ENCODE peak calls at places on chromosomes 12 and 14, in four cellular contexts. One of them, this sample, is unnamed.

GRCh38 chr14:35197015-35197414 is 74.7 kb downstream of the PRORP start:
- DNase-seq in AG09309: no peak
- DNase-seq in RWPE2: no peak
- DNase-seq in lower leg skin: no peak
- DNase-seq in this sample: no peak

GRCh38 chr14:78141590-78141989 is 28.6 kb upstream of the NRXN3 start:
- DNase-seq in AG09309: no peak
- DNase-seq in RWPE2: no peak
- DNase-seq in lower leg skin: no peak
- DNase-seq in this sample: no peak

GRCh38 chr12:75818863-75819262 is 212.7 kb downstream of the PHLDA1 start:
- DNase-seq in AG09309: no peak
- DNase-seq in RWPE2: no peak
- DNase-seq in lower leg skin: no peak
- DNase-seq in this sample: no peak

GRCh38 chr12:48765753-48766162 is 23.1 kb downstream of the ADCY6 start:
- DNase-seq in AG09309: no peak
- DNase-seq in RWPE2: no peak
- DNase-seq in lower leg skin: no peak
- DNase-seq in this sample: no peak

GRCh38 chr12:130163461-130164215 is 1.4 kb downstream of the FZD10 start:
- DNase-seq in AG09309: no peak
- DNase-seq in RWPE2: peak; percentile 53
- DNase-seq in lower leg skin: no peak
- DNase-seq in this sample: no peak

GRCh38 chr12:12745576-12746211 is 28.5 kb downstream of the CDKN1B start:
- DNase-seq in AG09309: no peak
- DNase-seq in RWPE2: no peak
- DNase-seq in lower leg skin: no peak
- DNase-seq in this sample: no peak

GRCh38 chr12:29625359-29625953 is 128.0 kb upstream of the OVCH1 start:
- DNase-seq in AG09309: no peak
- DNase-seq in RWPE2: no peak
- DNase-seq in lower leg skin: no peak
- DNase-seq in this sample: no peak

GRCh38 chr14:20857630-20858261 is 33.4 kb upstream of the RNASE3 start:
- DNase-seq in AG09309: no peak
- DNase-seq in RWPE2: no peak
- DNase-seq in lower leg skin: peak; percentile 53
- DNase-seq in this sample: no peak

GRCh38 chr14:89190779-89191513 is 226.1 kb downstream of the FOXN3 start:
- DNase-seq in AG09309: no peak
- DNase-seq in RWPE2: no peak
- DNase-seq in lower leg skin: no peak
- DNase-seq in this sample: no peak

GRCh38 chr12:48980389-48980952 is 2.3 kb downstream of the WNT1 start:
- DNase-seq in AG09309: no peak
- DNase-seq in RWPE2: peak; percentile 62
- DNase-seq in lower leg skin: no peak
- DNase-seq in this sample: no peak

GRCh38 chr14:54659365-54659764 is 92.4 kb downstream of the SAMD4A start:
- DNase-seq in AG09309: no peak
- DNase-seq in RWPE2: no peak
- DNase-seq in lower leg skin: no peak
- DNase-seq in this sample: no peak

GRCh38 chr12:45268672-45269406 is 52.9 kb downstream of the ANO6 start:
- DNase-seq in AG09309: peak; percentile 48
- DNase-seq in RWPE2: peak; percentile 93
- DNase-seq in lower leg skin: peak; percentile 57
- DNase-seq in this sample: peak; percentile 61

GRCh38 chr12:96046543-96047137 is 11.3 kb upstream of the LTA4H start:
- DNase-seq in AG09309: no peak
- DNase-seq in RWPE2: no peak
- DNase-seq in lower leg skin: no peak
- DNase-seq in this sample: no peak

GRCh38 chr12:49059385-49060232 is 985 bp downstream of the KMT2D start:
- DNase-seq in AG09309: no peak
- DNase-seq in RWPE2: no peak
- DNase-seq in lower leg skin: no peak
- DNase-seq in this sample: no peak

GRCh38 chr14:72677664-72678063 is 216.2 kb downstream of the DPF3 start:
- DNase-seq in AG09309: no peak
- DNase-seq in RWPE2: no peak
- DNase-seq in lower leg skin: no peak
- DNase-seq in this sample: no peak

GRCh38 chr12:71938728-71939385 is at the start of gene TPH2:
- DNase-seq in AG09309: no peak
- DNase-seq in RWPE2: no peak
- DNase-seq in lower leg skin: no peak
- DNase-seq in this sample: no peak

GRCh38 chr12:112848972-112849371 is 57.4 kb downstream of the RPH3A start:
- DNase-seq in AG09309: no peak
- DNase-seq in RWPE2: no peak
- DNase-seq in lower leg skin: no peak
- DNase-seq in this sample: no peak

GRCh38 chr12:91813701-91814100 is 331.9 kb downstream of the BTG1 start:
- DNase-seq in AG09309: peak; percentile 11
- DNase-seq in RWPE2: no peak
- DNase-seq in lower leg skin: no peak
- DNase-seq in this sample: no peak

GRCh38 chr12:332581-333205 is 56.4 kb downstream of the KDM5A start:
- DNase-seq in AG09309: no peak
- DNase-seq in RWPE2: no peak
- DNase-seq in lower leg skin: no peak
- DNase-seq in this sample: no peak

GRCh38 chr14:74867673-74868072 is 8.3 kb downstream of the PROX2 start:
- DNase-seq in AG09309: no peak
- DNase-seq in RWPE2: no peak
- DNase-seq in lower leg skin: peak; percentile 41
- DNase-seq in this sample: no peak

GRCh38 chr12:114013601-114014345 is 47.6 kb upstream of the RBM19 start:
- DNase-seq in AG09309: peak; percentile 16
- DNase-seq in RWPE2: no peak
- DNase-seq in lower leg skin: no peak
- DNase-seq in this sample: peak; percentile 7

GRCh38 chr14:63547798-63548335 is 4.7 kb upstream of the PPP2R5E start:
- DNase-seq in AG09309: no peak
- DNase-seq in RWPE2: no peak
- DNase-seq in lower leg skin: no peak
- DNase-seq in this sample: no peak

GRCh38 chr14:59845245-59845644 is 25.3 kb downstream of the RTN1 start:
- DNase-seq in AG09309: no peak
- DNase-seq in RWPE2: no peak
- DNase-seq in lower leg skin: no peak
- DNase-seq in this sample: no peak

GRCh38 chr12:46260153-46260912 is 8.5 kb downstream of the SLC38A1 start:
- DNase-seq in AG09309: peak; percentile 49
- DNase-seq in RWPE2: no peak
- DNase-seq in lower leg skin: no peak
- DNase-seq in this sample: peak; percentile 59

GRCh38 chr14:36988989-36989388 is 183.4 kb downstream of the SLC25A21 start:
- DNase-seq in AG09309: no peak
- DNase-seq in RWPE2: no peak
- DNase-seq in lower leg skin: no peak
- DNase-seq in this sample: no peak

GRCh38 chr12:11712491-11712890 is 63.0 kb downstream of the ETV6 start:
- DNase-seq in AG09309: no peak
- DNase-seq in RWPE2: no peak
- DNase-seq in lower leg skin: no peak
- DNase-seq in this sample: no peak

GRCh38 chr12:24615967-24616411 is 332.9 kb downstream of the BCAT1 start:
- DNase-seq in AG09309: no peak
- DNase-seq in RWPE2: no peak
- DNase-seq in lower leg skin: no peak
- DNase-seq in this sample: peak; percentile 29

GRCh38 chr14:36067428-36068187 is 108.9 kb downstream of the PTCSC3 start:
- DNase-seq in AG09309: no peak
- DNase-seq in RWPE2: no peak
- DNase-seq in lower leg skin: no peak
- DNase-seq in this sample: no peak

GRCh38 chr12:124477109-124477915 is 90.1 kb downstream of the NCOR2 start:
- DNase-seq in AG09309: no peak
- DNase-seq in RWPE2: no peak
- DNase-seq in lower leg skin: no peak
- DNase-seq in this sample: no peak

GRCh38 chr14:92645841-92646478 is 102.5 kb downstream of the LGMN start:
- DNase-seq in AG09309: peak; percentile 94
- DNase-seq in RWPE2: no peak
- DNase-seq in lower leg skin: no peak
- DNase-seq in this sample: peak; percentile 59

GRCh38 chr14:76501156-76501555 is 125.2 kb downstream of the ESRRB start:
- DNase-seq in AG09309: no peak
- DNase-seq in RWPE2: no peak
- DNase-seq in lower leg skin: no peak
- DNase-seq in this sample: no peak

GRCh38 chr14:99781091-99781490 is 12.1 kb upstream of the EML1 start:
- DNase-seq in AG09309: no peak
- DNase-seq in RWPE2: no peak
- DNase-seq in lower leg skin: no peak
- DNase-seq in this sample: no peak

GRCh38 chr12:57046392-57046791 is 3.5 kb downstream of the MYO1A start:
- DNase-seq in AG09309: no peak
- DNase-seq in RWPE2: no peak
- DNase-seq in lower leg skin: no peak
- DNase-seq in this sample: no peak

GRCh38 chr14:98470663-98471062 is 801.3 kb downstream of the BCL11B start:
- DNase-seq in AG09309: no peak
- DNase-seq in RWPE2: no peak
- DNase-seq in lower leg skin: no peak
- DNase-seq in this sample: no peak

GRCh38 chr14:98477935-98478334 is 794.1 kb downstream of the BCL11B start:
- DNase-seq in AG09309: no peak
- DNase-seq in RWPE2: no peak
- DNase-seq in lower leg skin: no peak
- DNase-seq in this sample: no peak

GRCh38 chr14:98474900-98475299 is 797.1 kb downstream of the BCL11B start:
- DNase-seq in AG09309: no peak
- DNase-seq in RWPE2: no peak
- DNase-seq in lower leg skin: no peak
- DNase-seq in this sample: no peak
- TF ChIP-seq CTCF in AG09309: no peak
- TF ChIP-seq CTCF in RWPE2: no peak
- TF ChIP-seq CTCF in lower leg skin: no peak
- TF ChIP-seq CTCF in this sample: no peak

GRCh38 chr14:86777950-86778602 is 1214.9 kb downstream of the GALC start:
- DNase-seq in AG09309: no peak
- DNase-seq in RWPE2: no peak
- DNase-seq in lower leg skin: no peak
- DNase-seq in this sample: peak; percentile 37

GRCh38 chr14:86780461-86780860 is 1212.5 kb downstream of the GALC start:
- DNase-seq in AG09309: no peak
- DNase-seq in RWPE2: no peak
- DNase-seq in lower leg skin: no peak
- DNase-seq in this sample: no peak

GRCh38 chr14:86782092-86782580 is 1210.8 kb downstream of the GALC start:
- DNase-seq in AG09309: no peak
- DNase-seq in RWPE2: no peak
- DNase-seq in lower leg skin: no peak
- DNase-seq in this sample: no peak

GRCh38 chr14:86779416-86779815 is 1213.6 kb downstream of the GALC start:
- DNase-seq in AG09309: no peak
- DNase-seq in RWPE2: no peak
- DNase-seq in lower leg skin: no peak
- DNase-seq in this sample: no peak

DNA sequence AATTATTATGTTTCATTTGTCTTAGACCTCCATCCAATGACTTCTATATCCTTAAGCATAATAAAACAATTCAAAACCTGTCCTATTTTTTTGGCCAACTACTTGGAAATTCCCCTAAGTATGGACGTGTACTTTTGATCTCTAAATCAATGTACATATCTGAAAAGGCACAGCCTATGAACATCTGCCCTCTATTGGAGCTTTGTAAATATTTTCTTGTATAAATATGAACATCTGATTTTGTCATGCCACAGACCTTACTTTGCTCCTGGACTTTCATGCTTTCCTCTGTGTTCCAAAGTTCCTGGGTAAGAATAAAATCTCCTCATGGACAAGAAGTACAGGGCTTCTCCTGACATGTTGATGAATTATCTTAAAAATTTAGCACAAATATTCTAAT is 1211.9 kb downstream of the GALC start:
- DNase-seq in AG09309: no peak
- DNase-seq in RWPE2: no peak
- DNase-seq in lower leg skin: no peak
- DNase-seq in this sample: no peak
- TF ChIP-seq CTCF in AG09309: no peak
- TF ChIP-seq CTCF in RWPE2: peak; percentile 26
- TF ChIP-seq CTCF in lower leg skin: no peak
- TF ChIP-seq CTCF in this sample: peak; percentile 39

DNA sequence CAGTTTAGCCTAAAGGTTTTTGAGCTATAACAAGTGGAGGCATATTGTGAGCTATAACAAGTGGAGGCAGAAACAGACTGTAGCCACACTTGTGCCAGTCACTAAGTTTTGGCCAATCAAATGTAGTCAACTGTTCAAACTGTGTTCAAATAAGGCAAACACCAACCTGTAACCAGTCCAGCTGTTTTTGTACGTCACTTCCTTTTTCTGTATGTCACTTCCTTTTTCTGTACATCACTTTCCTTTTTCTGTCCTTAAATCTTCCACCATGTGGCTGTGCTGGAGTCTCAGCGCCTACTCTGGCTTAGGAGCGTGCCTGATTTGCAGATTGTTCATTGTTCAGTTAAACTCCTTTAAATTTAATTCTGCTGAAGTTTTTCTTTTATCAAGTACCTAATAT is 79.7 kb downstream of the FUT8 start:
- DNase-seq in AG09309: no peak
- DNase-seq in RWPE2: no peak
- DNase-seq in lower leg skin: no peak
- DNase-seq in this sample: no peak
- TF ChIP-seq CTCF in AG09309: no peak
- TF ChIP-seq CTCF in RWPE2: no peak
- TF ChIP-seq CTCF in lower leg skin: no peak
- TF ChIP-seq CTCF in this sample: no peak

GRCh38 chr12:97288526-97288925 is 174.1 kb upstream of the RMST start:
- DNase-seq in AG09309: no peak
- DNase-seq in RWPE2: no peak
- DNase-seq in lower leg skin: no peak
- DNase-seq in this sample: no peak

DNA sequence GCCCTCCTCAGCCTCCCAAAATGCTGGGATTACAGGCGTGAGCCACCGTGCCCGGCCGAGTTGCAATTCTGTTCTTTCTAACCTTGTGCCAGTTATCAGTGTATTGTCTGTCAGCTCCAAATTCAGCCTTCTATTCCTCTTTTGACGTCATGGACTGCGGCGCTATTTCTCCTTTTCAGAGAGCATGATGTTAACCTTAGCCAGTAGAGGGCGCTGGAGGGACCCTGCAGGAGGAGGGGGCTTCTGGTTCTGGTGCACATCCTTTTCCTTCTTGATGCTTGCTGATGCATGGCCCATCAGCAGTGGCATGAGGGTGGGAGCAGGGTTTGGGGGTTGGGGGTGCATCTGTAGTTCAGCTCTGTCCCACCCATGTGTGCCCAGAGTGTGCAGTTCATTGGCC is 179.3 kb upstream of the RMST start:
- DNase-seq in AG09309: no peak
- DNase-seq in RWPE2: no peak
- DNase-seq in lower leg skin: no peak
- DNase-seq in this sample: no peak
- TF ChIP-seq CTCF in AG09309: no peak
- TF ChIP-seq CTCF in RWPE2: no peak
- TF ChIP-seq CTCF in lower leg skin: no peak
- TF ChIP-seq CTCF in this sample: no peak